ENCODE peak calls at places on chromosome 6, in four cellular contexts. V is mucosa of descending colon, O is cardiac muscle cell, A is Ammon's horn. Y is an unnamed sample.

GRCh38 chr6:30615958-30616810 is 859 bp downstream of the PPP1R10 start:
- DNase-seq in V (no peak), O (peak), A (peak), Y (peak)

GRCh38 chr6:32689531-32690505 is 23.4 kb upstream of the HLA-DQB1 start:
- DNase-seq in V (no peak), O (peak), A (no peak), Y (no peak)

GRCh38 chr6:45864651-45865050 is 151.0 kb downstream of the CLIC5 start:
- DNase-seq in V (no peak), O (no peak), A (no peak), Y (no peak)

GRCh38 chr6:39416728-39417127 is 94.2 kb upstream of the KCNK16 start:
- DNase-seq in V (no peak), O (peak), A (no peak), Y (no peak)

GRCh38 chr6:100376103-100376502 is 88.6 kb downstream of the SIM1 start:
- DNase-seq in V (no peak), O (no peak), A (no peak), Y (no peak)

GRCh38 chr6:126824815-126825214 is 293.7 kb upstream of the RSPO3 start:
- DNase-seq in V (no peak), O (no peak), A (no peak), Y (no peak)

GRCh38 chr6:164991573-164991972 is 317.8 kb downstream of the C6orf118 start:
- DNase-seq in V (no peak), O (no peak), A (no peak), Y (no peak)

GRCh38 chr6:163513570-163514166 is 99.2 kb downstream of the QKI start:
- DNase-seq in V (no peak), O (no peak), A (no peak), Y (no peak)

GRCh38 chr6:33206864-33207568 is 1.3 kb upstream of the RING1 start:
- DNase-seq in V (peak), O (no peak), A (no peak), Y (no peak)

Y was measured in activated CD8-positive, alpha-beta T cell treated with anti-CD3 and anti-CD28 coated beads, Interleukin-2, amount 10 ng/mL, durations not matched to agents 7 days and 5 days.